ENCODE peak calls at places on chromosomes 2 and 18, in seven cellular contexts. One of them, this sample, is unnamed.

GRCh38 chr2:54839526-54840255 is 116.2 kb downstream of the EML6 start:
- DNase-seq in colonic mucosa: no peak
- DNase-seq in GM23338: no peak
- DNase-seq in esophagus squamous epithelium: no peak
- DNase-seq in A549: no peak
- DNase-seq in endothelial cell: no peak
- DNase-seq in GM10248: no peak
- DNase-seq in this sample: no peak

GRCh38 chr2:175575346-175576258 is 394.1 kb upstream of the ATP5MC3 start:
- DNase-seq in colonic mucosa: no peak
- DNase-seq in GM23338: no peak
- DNase-seq in esophagus squamous epithelium: no peak
- DNase-seq in A549: no peak
- DNase-seq in endothelial cell: no peak
- DNase-seq in GM10248: peak
- DNase-seq in this sample: peak

GRCh38 chr2:217936952-217937351 is 65.8 kb downstream of the TNS1 start:
- DNase-seq in colonic mucosa: no peak
- DNase-seq in GM23338: no peak
- DNase-seq in esophagus squamous epithelium: no peak
- DNase-seq in A549: no peak
- DNase-seq in endothelial cell: no peak
- DNase-seq in GM10248: no peak
- DNase-seq in this sample: no peak

GRCh38 chr2:72605836-72606442 is 219.9 kb downstream of the EXOC6B start:
- DNase-seq in colonic mucosa: no peak
- DNase-seq in GM23338: peak
- DNase-seq in esophagus squamous epithelium: no peak
- DNase-seq in A549: peak
- DNase-seq in endothelial cell: no peak
- DNase-seq in GM10248: peak
- DNase-seq in this sample: no peak

GRCh38 chr2:39546937-39547336 is 109.9 kb upstream of the MAP4K3 start:
- DNase-seq in colonic mucosa: no peak
- DNase-seq in GM23338: no peak
- DNase-seq in esophagus squamous epithelium: no peak
- DNase-seq in A549: no peak
- DNase-seq in endothelial cell: no peak
- DNase-seq in GM10248: no peak
- DNase-seq in this sample: no peak

GRCh38 chr2:110955045-110955444 is 165.7 kb upstream of the BCL2L11 start:
- DNase-seq in colonic mucosa: no peak
- DNase-seq in GM23338: no peak
- DNase-seq in esophagus squamous epithelium: no peak
- DNase-seq in A549: no peak
- DNase-seq in endothelial cell: no peak
- DNase-seq in GM10248: no peak
- DNase-seq in this sample: no peak

GRCh38 chr2:116224610-116225009 is 1589.9 kb upstream of the DDX18 start:
- DNase-seq in colonic mucosa: no peak
- DNase-seq in GM23338: no peak
- DNase-seq in esophagus squamous epithelium: no peak
- DNase-seq in A549: no peak
- DNase-seq in endothelial cell: no peak
- DNase-seq in GM10248: no peak
- DNase-seq in this sample: no peak

GRCh38 chr2:154338359-154338967 is 360.0 kb upstream of the KCNJ3 start:
- DNase-seq in colonic mucosa: no peak
- DNase-seq in GM23338: peak
- DNase-seq in esophagus squamous epithelium: no peak
- DNase-seq in A549: no peak
- DNase-seq in endothelial cell: no peak
- DNase-seq in GM10248: no peak
- DNase-seq in this sample: no peak

GRCh38 chr2:133885847-133886246 is 317.6 kb upstream of the NCKAP5 start:
- DNase-seq in colonic mucosa: no peak
- DNase-seq in GM23338: no peak
- DNase-seq in esophagus squamous epithelium: no peak
- DNase-seq in A549: no peak
- DNase-seq in endothelial cell: no peak
- DNase-seq in GM10248: no peak
- DNase-seq in this sample: no peak

GRCh38 chr2:128260239-128261138 is 58.2 kb downstream of the HS6ST1 start:
- DNase-seq in colonic mucosa: no peak
- DNase-seq in GM23338: peak
- DNase-seq in esophagus squamous epithelium: no peak
- DNase-seq in A549: no peak
- DNase-seq in endothelial cell: peak
- DNase-seq in GM10248: no peak
- DNase-seq in this sample: no peak

GRCh38 chr2:60518567-60518966 is 34.9 kb downstream of the BCL11A start:
- DNase-seq in colonic mucosa: peak
- DNase-seq in GM23338: no peak
- DNase-seq in esophagus squamous epithelium: no peak
- DNase-seq in A549: no peak
- DNase-seq in endothelial cell: no peak
- DNase-seq in GM10248: no peak
- DNase-seq in this sample: no peak

GRCh38 chr2:174681099-174681982 is 82.9 kb downstream of the CHRNA1 start:
- DNase-seq in colonic mucosa: no peak
- DNase-seq in GM23338: peak
- DNase-seq in esophagus squamous epithelium: no peak
- DNase-seq in A549: peak
- DNase-seq in endothelial cell: no peak
- DNase-seq in GM10248: no peak
- DNase-seq in this sample: no peak

GRCh38 chr2:27920148-27920885 is 29.8 kb downstream of the BABAM2 start:
- DNase-seq in colonic mucosa: no peak
- DNase-seq in GM23338: no peak
- DNase-seq in esophagus squamous epithelium: no peak
- DNase-seq in A549: peak
- DNase-seq in endothelial cell: no peak
- DNase-seq in GM10248: no peak
- DNase-seq in this sample: no peak

GRCh38 chr2:172009823-172010222 is 10.1 kb downstream of the METAP1D start:
- DNase-seq in colonic mucosa: no peak
- DNase-seq in GM23338: no peak
- DNase-seq in esophagus squamous epithelium: no peak
- DNase-seq in A549: no peak
- DNase-seq in endothelial cell: no peak
- DNase-seq in GM10248: no peak
- DNase-seq in this sample: no peak

GRCh38 chr18:77119851-77120491 is 12.6 kb downstream of the MBP start:
- DNase-seq in colonic mucosa: peak
- DNase-seq in GM23338: no peak
- DNase-seq in esophagus squamous epithelium: no peak
- DNase-seq in A549: no peak
- DNase-seq in endothelial cell: no peak
- DNase-seq in GM10248: no peak
- DNase-seq in this sample: no peak

GRCh38 chr2:214830794-214831346 is 21.4 kb upstream of the BARD1 start:
- DNase-seq in colonic mucosa: no peak
- DNase-seq in GM23338: peak
- DNase-seq in esophagus squamous epithelium: no peak
- DNase-seq in A549: no peak
- DNase-seq in endothelial cell: no peak
- DNase-seq in GM10248: no peak
- DNase-seq in this sample: peak

GRCh38 chr2:2828774-2829368 is 497.8 kb upstream of the MYT1L start:
- DNase-seq in colonic mucosa: peak
- DNase-seq in GM23338: no peak
- DNase-seq in esophagus squamous epithelium: no peak
- DNase-seq in A549: no peak
- DNase-seq in endothelial cell: no peak
- DNase-seq in GM10248: no peak
- DNase-seq in this sample: no peak

GRCh38 chr2:147081826-147082225 is 763.0 kb upstream of the ACVR2A start:
- DNase-seq in colonic mucosa: no peak
- DNase-seq in GM23338: no peak
- DNase-seq in esophagus squamous epithelium: no peak
- DNase-seq in A549: no peak
- DNase-seq in endothelial cell: no peak
- DNase-seq in GM10248: no peak
- DNase-seq in this sample: no peak

GRCh38 chr2:186255823-186256222 is 230.2 kb upstream of the ZC3H15 start:
- DNase-seq in colonic mucosa: no peak
- DNase-seq in GM23338: peak
- DNase-seq in esophagus squamous epithelium: no peak
- DNase-seq in A549: no peak
- DNase-seq in endothelial cell: no peak
- DNase-seq in GM10248: no peak
- DNase-seq in this sample: no peak

GRCh38 chr2:74581463-74581862 is 26.9 kb downstream of the DOK1 start:
- DNase-seq in colonic mucosa: no peak
- DNase-seq in GM23338: no peak
- DNase-seq in esophagus squamous epithelium: no peak
- DNase-seq in A549: no peak
- DNase-seq in endothelial cell: no peak
- DNase-seq in GM10248: no peak
- DNase-seq in this sample: no peak
- TF ChIP-seq CTCF in colonic mucosa: no peak
- TF ChIP-seq CTCF in GM23338: no peak
- TF ChIP-seq CTCF in esophagus squamous epithelium: no peak
- TF ChIP-seq CTCF in A549: no peak
- TF ChIP-seq CTCF in endothelial cell: no peak
- TF ChIP-seq CTCF in GM10248: no peak
- TF ChIP-seq CTCF in this sample: no peak

DNA sequence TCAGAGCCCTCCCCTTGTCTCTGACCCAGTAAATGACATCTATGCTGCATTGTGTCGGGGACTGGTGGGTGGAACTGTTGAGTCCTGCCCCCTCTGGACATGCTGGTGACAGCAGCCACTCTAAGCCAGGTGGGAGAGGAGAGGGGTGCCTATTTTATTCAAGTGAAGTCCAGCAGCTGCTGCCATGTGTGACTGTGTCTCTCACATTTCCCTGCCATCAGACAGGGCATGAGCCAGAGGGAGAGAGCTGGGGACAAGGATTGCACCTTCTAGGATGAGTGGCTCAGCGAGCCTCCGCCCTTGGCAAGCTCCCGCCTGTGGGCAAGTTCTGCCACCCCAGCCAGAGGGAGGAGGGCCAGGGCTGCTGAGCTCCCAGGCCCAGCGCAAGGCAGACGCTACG is 13.7 kb downstream of the NGEF start:
- DNase-seq in colonic mucosa: no peak
- DNase-seq in GM23338: peak
- DNase-seq in esophagus squamous epithelium: no peak
- DNase-seq in A549: no peak
- DNase-seq in endothelial cell: no peak
- DNase-seq in GM10248: no peak
- DNase-seq in this sample: no peak
- TF ChIP-seq CTCF in colonic mucosa: no peak
- TF ChIP-seq CTCF in GM23338: peak
- TF ChIP-seq CTCF in esophagus squamous epithelium: no peak
- TF ChIP-seq CTCF in A549: no peak
- TF ChIP-seq CTCF in endothelial cell: no peak
- TF ChIP-seq CTCF in GM10248: peak
- TF ChIP-seq CTCF in this sample: no peak

GRCh38 chr2:86295071-86295470 is 42.4 kb downstream of the REEP1 start:
- DNase-seq in colonic mucosa: peak
- DNase-seq in GM23338: no peak
- DNase-seq in esophagus squamous epithelium: no peak
- DNase-seq in A549: no peak
- DNase-seq in endothelial cell: no peak
- DNase-seq in GM10248: no peak
- DNase-seq in this sample: no peak

GRCh38 chr2:86296947-86297346 is 40.5 kb downstream of the REEP1 start:
- DNase-seq in colonic mucosa: no peak
- DNase-seq in GM23338: no peak
- DNase-seq in esophagus squamous epithelium: no peak
- DNase-seq in A549: no peak
- DNase-seq in endothelial cell: no peak
- DNase-seq in GM10248: no peak
- DNase-seq in this sample: no peak

GRCh38 chr2:86300496-86300895 is 36.9 kb downstream of the REEP1 start:
- DNase-seq in colonic mucosa: no peak
- DNase-seq in GM23338: no peak
- DNase-seq in esophagus squamous epithelium: no peak
- DNase-seq in A549: no peak
- DNase-seq in endothelial cell: no peak
- DNase-seq in GM10248: no peak
- DNase-seq in this sample: no peak

GRCh38 chr2:86298411-86299390 is 38.7 kb downstream of the REEP1 start:
- DNase-seq in colonic mucosa: no peak
- DNase-seq in GM23338: peak
- DNase-seq in esophagus squamous epithelium: no peak
- DNase-seq in A549: peak
- DNase-seq in endothelial cell: peak
- DNase-seq in GM10248: no peak
- DNase-seq in this sample: no peak

DNA sequence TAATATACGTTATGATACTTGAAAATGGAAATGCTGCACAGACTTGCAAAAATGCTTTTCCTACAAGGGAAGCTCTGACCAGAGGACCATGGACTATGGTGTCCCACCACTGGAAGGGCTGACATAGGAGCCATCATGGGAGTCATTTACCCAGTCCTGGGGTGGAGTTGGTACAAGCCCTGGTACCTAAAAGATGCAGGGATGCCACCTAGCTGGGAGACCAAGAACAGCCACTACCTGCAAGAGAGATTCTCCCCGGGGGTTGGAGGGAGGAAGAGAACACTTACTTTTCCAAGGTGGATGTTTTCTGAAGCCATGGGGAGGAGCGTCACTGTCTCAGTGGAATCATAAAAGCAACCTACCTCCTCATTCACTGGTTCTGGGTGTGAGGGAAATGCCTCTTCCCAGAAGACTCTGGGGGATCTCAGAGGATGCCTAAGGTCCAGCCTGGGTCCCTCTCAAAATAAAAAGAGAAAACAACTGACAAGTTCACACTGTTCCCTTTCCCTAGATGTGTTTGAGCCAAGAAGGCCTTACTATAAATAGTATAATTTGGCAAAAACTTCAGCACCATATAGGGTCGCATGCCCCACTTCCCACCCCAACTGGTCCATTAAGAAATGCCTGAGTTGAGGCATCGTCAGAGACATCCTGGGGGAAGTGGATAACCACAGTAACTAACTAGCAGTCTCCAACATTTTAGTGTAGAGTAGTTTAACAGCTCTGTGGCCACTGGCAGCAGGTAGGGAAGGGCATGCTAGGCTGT is 39.9 kb downstream of the REEP1 start:
- DNase-seq in colonic mucosa: peak
- DNase-seq in GM23338: peak
- DNase-seq in esophagus squamous epithelium: no peak
- DNase-seq in A549: no peak
- DNase-seq in endothelial cell: no peak
- DNase-seq in GM10248: peak
- DNase-seq in this sample: peak
- TF ChIP-seq CTCF in colonic mucosa: no peak
- TF ChIP-seq CTCF in GM23338: peak
- TF ChIP-seq CTCF in esophagus squamous epithelium: no peak
- TF ChIP-seq CTCF in A549: peak
- TF ChIP-seq CTCF in endothelial cell: no peak
- TF ChIP-seq CTCF in GM10248: no peak
- TF ChIP-seq CTCF in this sample: no peak

DNA sequence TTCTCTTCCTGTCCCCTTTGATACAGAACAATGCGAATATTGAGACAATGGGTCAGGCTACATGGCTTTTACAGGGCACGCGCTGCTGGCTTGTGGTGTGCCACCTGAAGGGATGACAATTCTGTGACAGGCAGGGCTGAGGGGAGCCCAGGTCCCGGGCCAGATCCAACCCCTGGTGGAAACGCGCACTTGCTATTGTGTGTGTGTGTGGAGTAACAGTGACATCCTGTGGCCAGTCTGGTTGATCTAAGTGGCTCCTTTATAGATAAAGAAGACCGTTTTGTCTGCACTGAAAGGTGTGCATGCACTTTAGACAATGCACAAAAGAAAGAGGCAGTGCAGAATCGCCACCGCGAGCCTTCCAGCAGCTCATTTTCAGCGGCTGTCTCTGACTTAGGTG is 273.6 kb downstream of the HRH4 start:
- DNase-seq in colonic mucosa: no peak
- DNase-seq in GM23338: peak
- DNase-seq in esophagus squamous epithelium: no peak
- DNase-seq in A549: no peak
- DNase-seq in endothelial cell: peak
- DNase-seq in GM10248: no peak
- DNase-seq in this sample: peak
- TF ChIP-seq CTCF in colonic mucosa: no peak
- TF ChIP-seq CTCF in GM23338: peak
- TF ChIP-seq CTCF in esophagus squamous epithelium: no peak
- TF ChIP-seq CTCF in A549: no peak
- TF ChIP-seq CTCF in endothelial cell: no peak
- TF ChIP-seq CTCF in GM10248: no peak
- TF ChIP-seq CTCF in this sample: no peak

This sample was measured in activated CD8-positive, alpha-beta T cell treated with anti-CD3 and anti-CD28 coated beads for 36 hours.